ENCODE peak calls at places on chromosomes 11 and 22, in four cellular contexts. N, T, J and I are unnamed samples.
A peak's percentile ranks its signal among the peaks of the same experiment; 100 is the strongest.

GRCh38 chr22:45125198-45125597 is 38.5 kb upstream of the NUP50 start:
- DNase-seq in J (no peak), N (peak; percentile 94), T (no peak), I (no peak)

GRCh38 chr11:112401036-112401769 is 140.5 kb upstream of the PLET1 start:
- DNase-seq in N (no peak), J (no peak), T (no peak), I (no peak)

GRCh38 chr11:69492201-69492991 is 10.9 kb downstream of the LINC01488 start:
- DNase-seq in J (no peak), N (peak; percentile 41), T (no peak), I (no peak)

GRCh38 chr22:45262195-45262930 is 21.7 kb upstream of the KIAA0930 start:
- DNase-seq in N (no peak), J (no peak), T (no peak), I (no peak)

GRCh38 chr11:7890417-7891179 is 40.5 kb downstream of the OR10A6 start:
- DNase-seq in T (no peak), N (no peak), J (no peak), I (no peak)

GRCh38 chr22:30694171-30694637 is 470 bp upstream of the OSBP2 start:
- DNase-seq in T (no peak), J (peak; percentile 66), N (peak; percentile 35), I (peak; percentile 24)

GRCh38 chr11:2312232-2313042 is 10.6 kb downstream of the TSPAN32 start:
- DNase-seq in J (peak; percentile 43), T (no peak), N (peak; percentile 49), I (no peak)

GRCh38 chr11:116073854-116074837 is 569.9 kb upstream of the CADM1 start:
- DNase-seq in T (no peak), J (no peak), N (no peak), I (no peak)

GRCh38 chr11:62013266-62014157 is 46.1 kb upstream of the FTH1 start:
- DNase-seq in T (no peak), J (no peak), N (no peak), I (no peak)

GRCh38 chr11:131712897-131713296 is 342.5 kb downstream of the NTM start:
- DNase-seq in N (peak; percentile 61), T (no peak), J (no peak), I (no peak)

GRCh38 chr11:23112987-23113886 is 253.0 kb upstream of the CCDC179 start:
- DNase-seq in T (no peak), J (peak; percentile 56), N (peak; percentile 63), I (no peak)

GRCh38 chr11:128469220-128469619 is 118.1 kb downstream of the ETS1 start:
- DNase-seq in N (no peak), T (no peak), J (no peak), I (no peak)

GRCh38 chr22:44689173-44689572 is 12.8 kb upstream of the PRR5 start:
- DNase-seq in N (peak; percentile 72), T (no peak), J (no peak), I (no peak)

GRCh38 chr22:31497148-31497938 is 1.0 kb downstream of the SFI1 start:
- DNase-seq in N (no peak), T (no peak), J (no peak), I (no peak)

GRCh38 chr22:32655068-32655467 is 146.4 kb upstream of the TIMP3 start:
- DNase-seq in N (no peak), T (no peak), J (no peak), I (no peak)

GRCh38 chr11:64358536-64358906 is 441 bp upstream of the RPS6KA4 start:
- DNase-seq in T (no peak), N (no peak), J (no peak), I (no peak)

GRCh38 chr11:64359712-64360402 is 895 bp downstream of the RPS6KA4 start:
- DNase-seq in N (no peak), J (no peak), T (no peak), I (no peak)

GRCh38 chr11:64357904-64358535 is 942 bp upstream of the RPS6KA4 start:
- DNase-seq in T (no peak), N (no peak), J (no peak), I (no peak)

GRCh38 chr11:64360403-64360980 is 1.5 kb downstream of the RPS6KA4 start:
- DNase-seq in T (no peak), N (no peak), J (no peak), I (no peak)

DNA sequence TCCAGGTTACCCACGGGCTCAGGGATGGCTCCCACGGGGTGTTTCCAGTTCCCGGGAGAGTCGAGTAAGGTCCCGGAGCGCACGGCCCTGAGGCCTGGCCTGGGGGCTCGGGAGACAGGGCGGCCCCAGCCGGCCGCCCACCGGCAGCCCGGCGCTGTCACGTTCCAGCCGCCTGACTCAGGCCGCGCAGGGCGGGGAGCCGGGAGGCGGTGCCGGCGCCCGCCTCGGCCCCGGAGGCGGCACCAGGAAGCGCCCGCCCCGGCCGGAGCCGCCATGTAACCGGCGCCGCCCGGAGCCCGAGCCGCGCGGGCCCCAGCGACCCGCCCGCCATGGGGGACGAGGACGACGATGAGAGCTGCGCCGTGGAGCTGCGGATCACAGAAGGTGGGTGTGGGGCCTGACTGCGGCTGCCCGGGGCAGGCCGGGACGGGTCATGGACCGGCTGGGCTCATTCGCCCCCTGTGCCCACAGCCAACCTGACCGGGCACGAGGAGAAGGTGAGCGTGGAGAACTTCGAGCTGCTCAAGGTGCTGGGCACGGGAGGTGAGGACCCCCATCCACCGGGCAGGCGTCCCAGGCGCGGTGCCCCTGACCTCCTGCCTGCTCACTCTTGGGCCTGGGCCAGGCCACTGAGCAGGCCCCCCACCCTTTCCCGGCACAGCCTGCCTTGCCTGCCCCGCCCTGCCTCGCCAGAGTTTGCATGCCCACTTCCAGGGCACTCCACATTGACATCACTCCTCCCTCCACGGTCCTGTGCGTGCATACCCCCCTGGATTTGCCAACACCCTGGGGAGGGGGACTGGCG is at the start of gene RPS6KA4:
- DNase-seq in J (peak; percentile 85), T (peak; percentile 49), N (peak; percentile 58), I (no peak)
- TF ChIP-seq POLR2A in J (peak; percentile 47), T (peak; percentile 71), N (peak; percentile 47), I (no peak)

GRCh38 chr11:73140213-73141030 is 1.7 kb downstream of the FCHSD2 start:
- DNase-seq in N (peak; percentile 52), T (no peak), J (peak; percentile 57), I (peak; percentile 85)

GRCh38 chr11:73139476-73140198 is 2.5 kb downstream of the FCHSD2 start:
- DNase-seq in N (peak; percentile 49), J (no peak), T (no peak), I (no peak)

GRCh38 chr11:73135346-73136284 is 6.5 kb downstream of the FCHSD2 start:
- DNase-seq in T (no peak), N (no peak), J (no peak), I (no peak)

GRCh38 chr11:73137942-73138274 is 4.2 kb downstream of the FCHSD2 start:
- DNase-seq in J (no peak), N (no peak), T (no peak), I (no peak)

DNA sequence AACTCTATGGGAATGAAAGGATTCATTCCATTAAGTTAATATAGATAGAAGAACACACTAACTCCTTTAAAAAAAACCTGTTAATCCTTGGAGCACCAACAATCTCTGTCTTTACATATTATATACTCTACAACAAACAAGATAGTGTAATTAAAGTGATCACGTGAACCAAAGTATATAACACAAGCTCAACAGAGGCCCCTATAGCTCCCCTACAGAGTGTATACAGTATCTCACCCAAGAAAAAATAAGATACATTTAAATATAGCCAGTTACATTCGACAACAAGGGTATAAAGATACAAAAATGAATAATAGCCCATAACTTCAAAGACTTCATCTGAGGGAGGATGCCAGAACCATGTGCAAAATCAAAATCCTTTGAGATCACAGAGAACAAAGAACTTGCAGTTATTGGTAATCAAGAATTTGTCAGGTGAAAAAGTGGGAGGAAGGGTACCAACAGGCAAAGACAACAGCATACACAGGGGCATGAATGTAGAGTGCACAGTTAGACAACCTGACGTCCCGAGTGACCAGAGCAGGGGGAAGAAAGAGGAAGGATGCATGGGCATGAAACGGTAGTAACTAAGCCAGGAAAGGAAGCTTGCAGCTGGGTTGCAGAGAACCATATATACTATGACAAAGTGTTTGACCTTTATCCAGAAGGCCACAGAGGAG is 4.7 kb downstream of the FCHSD2 start:
- DNase-seq in T (no peak), N (no peak), J (no peak), I (peak; percentile 31)
- H3K4me3 ChIP-seq in T (no peak overlapping the region), N (no peak overlapping the region), J (no peak overlapping the region), I (no peak overlapping the region)

GRCh38 chr22:50219800-50220602 is 19.2 kb downstream of the SELENOO start:
- DNase-seq in N (no peak), T (no peak), J (no peak), I (no peak)

GRCh38 chr22:50224071-50224470 is 20.8 kb downstream of the TUBGCP6 start:
- DNase-seq in J (no peak), N (no peak), T (no peak), I (no peak)

GRCh38 chr22:50220603-50221409 is 20.0 kb downstream of the SELENOO start:
- DNase-seq in J (no peak), T (no peak), N (no peak), I (no peak)

GRCh38 chr22:50222508-50222907 is 21.7 kb downstream of the SELENOO start:
- DNase-seq in N (no peak), J (no peak), T (no peak), I (no peak)

DNA sequence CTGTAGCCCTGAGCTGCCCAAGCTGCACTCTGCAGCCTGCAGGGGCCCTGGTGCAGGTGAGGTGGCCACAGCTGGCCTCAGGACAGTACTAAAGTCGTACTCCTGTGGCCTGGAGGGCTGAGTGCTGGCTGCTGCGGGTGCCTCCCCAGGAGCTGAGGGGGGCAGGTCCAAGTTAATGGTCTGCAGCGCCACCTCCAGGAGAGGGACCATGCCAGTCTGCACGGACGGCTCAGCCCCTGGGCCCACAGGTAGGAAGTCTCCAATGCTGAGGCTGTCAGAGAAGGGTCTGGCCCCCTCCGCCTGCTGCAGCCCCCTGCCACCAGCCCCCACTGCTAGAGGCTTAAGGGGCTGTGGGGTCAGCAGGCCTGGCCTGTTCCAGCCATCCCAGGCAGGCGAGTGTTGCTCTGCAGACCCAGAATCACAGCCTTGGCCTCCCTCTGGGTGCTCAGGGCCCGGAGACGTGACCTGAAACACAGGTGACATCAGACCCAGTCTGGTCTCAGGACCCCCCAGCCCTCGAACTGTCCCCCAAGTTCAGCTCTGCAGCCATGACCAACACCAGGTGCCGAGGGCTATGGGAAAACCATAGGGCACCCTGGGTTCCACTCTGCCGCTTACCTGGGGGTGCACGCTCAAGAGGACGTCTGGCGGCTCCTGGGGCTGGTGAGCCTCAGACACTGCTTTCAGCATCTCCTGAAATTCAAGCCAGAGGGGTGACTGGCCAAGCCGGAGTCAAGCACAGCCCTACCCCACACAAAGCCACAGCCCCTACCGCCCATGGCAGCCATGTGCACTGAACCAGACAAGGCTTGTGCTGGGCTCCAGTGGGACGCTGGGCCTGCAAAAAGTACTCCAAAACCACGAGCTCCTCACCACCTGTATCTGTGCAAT is 20.8 kb downstream of the SELENOO start:
- DNase-seq in N (no peak), J (no peak), T (no peak), I (no peak)
- TF ChIP-seq CTCF in N (peak; percentile 3), J (no peak), T (no peak), I (no peak)

GRCh38 chr22:36463783-36464184 is 17.7 kb downstream of the TXN2 start:
- DNase-seq in J (no peak), T (no peak), N (no peak), I (no peak)

GRCh38 chr22:36464715-36465231 is 16.7 kb downstream of the TXN2 start:
- DNase-seq in N (no peak), J (no peak), T (no peak), I (peak; percentile 85)

GRCh38 chr22:36466258-36466657 is 15.2 kb downstream of the TXN2 start:
- DNase-seq in J (no peak), T (no peak), N (no peak), I (no peak)

GRCh38 chr22:36467042-36467810 is 14.2 kb downstream of the TXN2 start:
- DNase-seq in J (no peak), T (no peak), N (peak; percentile 86), I (peak; percentile 86)

GRCh38 chr22:36465232-36466021 is 16.0 kb downstream of the TXN2 start:
- DNase-seq in J (peak; percentile 79), N (peak; percentile 93), T (no peak), I (peak; percentile 92)
- TF ChIP-seq POLR2A in J (no peak), N (peak; percentile 29), T (no peak), I (no peak)